ENCODE peak calls at places on chromosome 13, in eight cellular contexts. One of them, this sample, is unnamed.

GRCh38 chr13:114099918-114100445 is 32.4 kb downstream of the RASA3 start:
- DNase-seq in tibial artery: no peak
- DNase-seq in spleen: no peak
- DNase-seq in testis: no peak
- DNase-seq in IMR-90: peak
- DNase-seq in GM23338: peak
- DNase-seq in fibroblast of lung: peak
- DNase-seq in thoracic aorta: no peak
- DNase-seq in this sample: peak

GRCh38 chr13:34779171-34779570 is 162.9 kb upstream of the NBEA start:
- DNase-seq in tibial artery: no peak
- DNase-seq in spleen: no peak
- DNase-seq in testis: no peak
- DNase-seq in IMR-90: no peak
- DNase-seq in GM23338: peak
- DNase-seq in fibroblast of lung: no peak
- DNase-seq in thoracic aorta: no peak
- DNase-seq in this sample: no peak

GRCh38 chr13:53151692-53152421 is 123.2 kb downstream of the OLFM4 start:
- DNase-seq in tibial artery: peak
- DNase-seq in spleen: no peak
- DNase-seq in testis: peak
- DNase-seq in IMR-90: peak
- DNase-seq in GM23338: peak
- DNase-seq in fibroblast of lung: peak
- DNase-seq in thoracic aorta: no peak
- DNase-seq in this sample: no peak

GRCh38 chr13:87889241-87889640 is 218.1 kb downstream of the SLITRK5 start:
- DNase-seq in tibial artery: no peak
- DNase-seq in spleen: no peak
- DNase-seq in testis: no peak
- DNase-seq in IMR-90: no peak
- DNase-seq in GM23338: no peak
- DNase-seq in fibroblast of lung: no peak
- DNase-seq in thoracic aorta: no peak
- DNase-seq in this sample: no peak

GRCh38 chr13:74575729-74576125 is 441.5 kb upstream of the KLF12 start:
- DNase-seq in tibial artery: peak
- DNase-seq in spleen: peak
- DNase-seq in testis: peak
- DNase-seq in IMR-90: peak
- DNase-seq in GM23338: peak
- DNase-seq in fibroblast of lung: peak
- DNase-seq in thoracic aorta: peak
- DNase-seq in this sample: peak

GRCh38 chr13:24218977-24219376 is 58.5 kb downstream of the SPATA13 start:
- DNase-seq in tibial artery: no peak
- DNase-seq in spleen: no peak
- DNase-seq in testis: no peak
- DNase-seq in IMR-90: no peak
- DNase-seq in GM23338: no peak
- DNase-seq in fibroblast of lung: no peak
- DNase-seq in thoracic aorta: no peak
- DNase-seq in this sample: peak

GRCh38 chr13:48818495-48818961 is 157.2 kb upstream of the FNDC3A start:
- DNase-seq in tibial artery: no peak
- DNase-seq in spleen: no peak
- DNase-seq in testis: no peak
- DNase-seq in IMR-90: peak
- DNase-seq in GM23338: peak
- DNase-seq in fibroblast of lung: peak
- DNase-seq in thoracic aorta: no peak
- DNase-seq in this sample: peak

GRCh38 chr13:97723655-97724054 is 229.8 kb upstream of the IPO5 start:
- DNase-seq in tibial artery: no peak
- DNase-seq in spleen: no peak
- DNase-seq in testis: no peak
- DNase-seq in IMR-90: no peak
- DNase-seq in GM23338: no peak
- DNase-seq in fibroblast of lung: no peak
- DNase-seq in thoracic aorta: no peak
- DNase-seq in this sample: no peak

GRCh38 chr13:36965767-36966166 is 33.4 kb downstream of the ALG5 start:
- DNase-seq in tibial artery: no peak
- DNase-seq in spleen: no peak
- DNase-seq in testis: no peak
- DNase-seq in IMR-90: peak
- DNase-seq in GM23338: no peak
- DNase-seq in fibroblast of lung: peak
- DNase-seq in thoracic aorta: no peak
- DNase-seq in this sample: peak

GRCh38 chr13:107461751-107462150 is 753.6 kb downstream of the LIG4 start:
- DNase-seq in tibial artery: no peak
- DNase-seq in spleen: no peak
- DNase-seq in testis: no peak
- DNase-seq in IMR-90: peak
- DNase-seq in GM23338: no peak
- DNase-seq in fibroblast of lung: peak
- DNase-seq in thoracic aorta: no peak
- DNase-seq in this sample: peak

GRCh38 chr13:113142876-113143275 is 15.6 kb upstream of the PROZ start:
- DNase-seq in tibial artery: no peak
- DNase-seq in spleen: no peak
- DNase-seq in testis: peak
- DNase-seq in IMR-90: no peak
- DNase-seq in GM23338: no peak
- DNase-seq in fibroblast of lung: no peak
- DNase-seq in thoracic aorta: no peak
- DNase-seq in this sample: no peak

GRCh38 chr13:109744512-109745051 is 41.8 kb downstream of the IRS2 start:
- DNase-seq in tibial artery: no peak
- DNase-seq in spleen: no peak
- DNase-seq in testis: peak
- DNase-seq in IMR-90: peak
- DNase-seq in GM23338: no peak
- DNase-seq in fibroblast of lung: peak
- DNase-seq in thoracic aorta: no peak
- DNase-seq in this sample: no peak

GRCh38 chr13:85367887-85368286 is 431.3 kb downstream of the SLITRK6 start:
- DNase-seq in tibial artery: no peak
- DNase-seq in spleen: no peak
- DNase-seq in testis: no peak
- DNase-seq in IMR-90: peak
- DNase-seq in GM23338: no peak
- DNase-seq in fibroblast of lung: peak
- DNase-seq in thoracic aorta: no peak
- DNase-seq in this sample: peak

GRCh38 chr13:51919531-51919930 is 57.8 kb downstream of the CCDC70 start:
- DNase-seq in tibial artery: no peak
- DNase-seq in spleen: no peak
- DNase-seq in testis: no peak
- DNase-seq in IMR-90: no peak
- DNase-seq in GM23338: no peak
- DNase-seq in fibroblast of lung: no peak
- DNase-seq in thoracic aorta: no peak
- DNase-seq in this sample: no peak

GRCh38 chr13:98517576-98518310 is 59.2 kb downstream of the STK24 start:
- DNase-seq in tibial artery: no peak
- DNase-seq in spleen: no peak
- DNase-seq in testis: no peak
- DNase-seq in IMR-90: no peak
- DNase-seq in GM23338: no peak
- DNase-seq in fibroblast of lung: no peak
- DNase-seq in thoracic aorta: no peak
- DNase-seq in this sample: no peak

GRCh38 chr13:48400090-48400694 is 12.7 kb downstream of the LPAR6 start:
- DNase-seq in tibial artery: no peak
- DNase-seq in spleen: no peak
- DNase-seq in testis: no peak
- DNase-seq in IMR-90: no peak
- DNase-seq in GM23338: no peak
- DNase-seq in fibroblast of lung: peak
- DNase-seq in thoracic aorta: no peak
- DNase-seq in this sample: peak

GRCh38 chr13:111912453-111912866 is 154.5 kb upstream of the SOX1 start:
- DNase-seq in tibial artery: no peak
- DNase-seq in spleen: peak
- DNase-seq in testis: no peak
- DNase-seq in IMR-90: no peak
- DNase-seq in GM23338: no peak
- DNase-seq in fibroblast of lung: no peak
- DNase-seq in thoracic aorta: no peak
- DNase-seq in this sample: no peak

GRCh38 chr13:90416938-90417337 is 930.5 kb upstream of the MIR17HG start:
- DNase-seq in tibial artery: no peak
- DNase-seq in spleen: no peak
- DNase-seq in testis: no peak
- DNase-seq in IMR-90: no peak
- DNase-seq in GM23338: no peak
- DNase-seq in fibroblast of lung: peak
- DNase-seq in thoracic aorta: no peak
- DNase-seq in this sample: no peak

GRCh38 chr13:71514900-71515598 is 352.0 kb downstream of the DACH1 start:
- DNase-seq in tibial artery: no peak
- DNase-seq in spleen: no peak
- DNase-seq in testis: no peak
- DNase-seq in IMR-90: no peak
- DNase-seq in GM23338: no peak
- DNase-seq in fibroblast of lung: no peak
- DNase-seq in thoracic aorta: no peak
- DNase-seq in this sample: no peak
- TF ChIP-seq CTCF in tibial artery: no peak
- TF ChIP-seq CTCF in spleen: no peak
- TF ChIP-seq CTCF in testis: no peak
- TF ChIP-seq CTCF in IMR-90: no peak
- TF ChIP-seq CTCF in GM23338: no peak
- TF ChIP-seq CTCF in fibroblast of lung: no peak
- TF ChIP-seq CTCF in thoracic aorta: no peak
- TF ChIP-seq CTCF in this sample: no peak

GRCh38 chr13:68050746-68051145 is 820.6 kb upstream of the PCDH9 start:
- DNase-seq in tibial artery: no peak
- DNase-seq in spleen: no peak
- DNase-seq in testis: no peak
- DNase-seq in IMR-90: no peak
- DNase-seq in GM23338: no peak
- DNase-seq in fibroblast of lung: peak
- DNase-seq in thoracic aorta: no peak
- DNase-seq in this sample: no peak

GRCh38 chr13:68048802-68049359 is 818.7 kb upstream of the PCDH9 start:
- DNase-seq in tibial artery: no peak
- DNase-seq in spleen: no peak
- DNase-seq in testis: no peak
- DNase-seq in IMR-90: no peak
- DNase-seq in GM23338: no peak
- DNase-seq in fibroblast of lung: no peak
- DNase-seq in thoracic aorta: no peak
- DNase-seq in this sample: no peak

GRCh38 chr13:68051910-68052309 is 821.8 kb upstream of the PCDH9 start:
- DNase-seq in tibial artery: no peak
- DNase-seq in spleen: no peak
- DNase-seq in testis: no peak
- DNase-seq in IMR-90: no peak
- DNase-seq in GM23338: no peak
- DNase-seq in fibroblast of lung: no peak
- DNase-seq in thoracic aorta: no peak
- DNase-seq in this sample: no peak

GRCh38 chr13:68047889-68048288 is 817.8 kb upstream of the PCDH9 start:
- DNase-seq in tibial artery: no peak
- DNase-seq in spleen: no peak
- DNase-seq in testis: no peak
- DNase-seq in IMR-90: no peak
- DNase-seq in GM23338: peak
- DNase-seq in fibroblast of lung: no peak
- DNase-seq in thoracic aorta: no peak
- DNase-seq in this sample: no peak

DNA sequence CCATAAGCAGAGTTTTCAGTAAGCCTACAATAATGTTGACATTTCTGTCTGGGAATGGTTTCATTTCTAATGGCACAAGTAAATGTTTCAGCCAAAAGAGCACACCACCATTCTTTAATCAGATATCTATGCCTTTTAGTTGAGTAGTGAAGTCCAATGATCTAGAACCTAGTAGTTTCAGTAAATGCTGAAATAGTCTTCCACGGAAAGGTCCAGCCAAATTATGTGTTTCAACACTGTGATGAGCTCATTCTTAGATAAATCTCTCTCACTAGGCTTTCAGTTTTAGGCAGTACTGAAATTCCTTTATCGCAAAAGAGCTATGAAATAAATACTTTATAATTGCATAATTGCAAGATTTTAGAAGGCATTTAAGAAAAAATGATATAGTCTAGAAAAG is 816.8 kb upstream of the PCDH9 start:
- DNase-seq in tibial artery: no peak
- DNase-seq in spleen: no peak
- DNase-seq in testis: no peak
- DNase-seq in IMR-90: no peak
- DNase-seq in GM23338: no peak
- DNase-seq in fibroblast of lung: no peak
- DNase-seq in thoracic aorta: no peak
- DNase-seq in this sample: no peak
- H3K4me3 ChIP-seq in tibial artery: no peak
- H3K4me3 ChIP-seq in spleen: no peak
- H3K4me3 ChIP-seq in testis: no peak
- H3K4me3 ChIP-seq in IMR-90: no peak
- H3K4me3 ChIP-seq in GM23338: no peak
- H3K4me3 ChIP-seq in fibroblast of lung: no peak
- H3K4me3 ChIP-seq in thoracic aorta: no peak
- H3K4me3 ChIP-seq in this sample: no peak

GRCh38 chr13:95752677-95753076 is 75.7 kb downstream of the DNAJC3 start:
- DNase-seq in tibial artery: no peak
- DNase-seq in spleen: no peak
- DNase-seq in testis: no peak
- DNase-seq in IMR-90: no peak
- DNase-seq in GM23338: no peak
- DNase-seq in fibroblast of lung: no peak
- DNase-seq in thoracic aorta: no peak
- DNase-seq in this sample: no peak
- TF ChIP-seq CTCF in tibial artery: no peak
- TF ChIP-seq CTCF in spleen: no peak
- TF ChIP-seq CTCF in testis: no peak
- TF ChIP-seq CTCF in IMR-90: no peak
- TF ChIP-seq CTCF in GM23338: no peak
- TF ChIP-seq CTCF in fibroblast of lung: no peak
- TF ChIP-seq CTCF in thoracic aorta: no peak
- TF ChIP-seq CTCF in this sample: no peak

GRCh38 chr13:29304148-29304547 is 291.3 kb downstream of the SLC7A1 start:
- DNase-seq in tibial artery: no peak
- DNase-seq in spleen: no peak
- DNase-seq in testis: no peak
- DNase-seq in IMR-90: no peak
- DNase-seq in GM23338: no peak
- DNase-seq in fibroblast of lung: no peak
- DNase-seq in thoracic aorta: no peak
- DNase-seq in this sample: no peak

DNA sequence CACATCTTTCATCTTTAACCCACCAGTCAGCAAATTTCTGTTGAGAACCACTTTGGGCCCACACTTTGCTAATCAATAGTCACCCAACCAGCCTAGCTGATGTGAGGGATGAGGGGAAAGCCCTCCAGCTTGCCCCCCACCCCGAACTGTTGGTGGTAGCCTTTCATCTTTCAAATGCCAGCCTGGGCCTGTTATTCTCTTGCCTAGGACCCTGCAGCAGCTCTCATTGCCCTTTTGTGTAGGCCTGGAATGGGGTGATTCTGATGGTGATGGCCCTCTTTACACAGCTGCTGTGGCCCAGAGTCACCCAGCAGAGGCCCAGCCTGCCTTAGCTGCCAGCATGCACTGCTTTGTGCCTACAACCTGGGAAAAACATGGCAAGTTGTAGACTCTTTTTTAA is 294.5 kb downstream of the SLC7A1 start:
- DNase-seq in tibial artery: no peak
- DNase-seq in spleen: no peak
- DNase-seq in testis: no peak
- DNase-seq in IMR-90: no peak
- DNase-seq in GM23338: peak
- DNase-seq in fibroblast of lung: no peak
- DNase-seq in thoracic aorta: no peak
- DNase-seq in this sample: no peak
- H3K4me3 ChIP-seq in tibial artery: no peak
- H3K4me3 ChIP-seq in spleen: no peak
- H3K4me3 ChIP-seq in testis: no peak
- H3K4me3 ChIP-seq in IMR-90: no peak
- H3K4me3 ChIP-seq in GM23338: no peak
- H3K4me3 ChIP-seq in fibroblast of lung: no peak
- H3K4me3 ChIP-seq in thoracic aorta: no peak
- H3K4me3 ChIP-seq in this sample: no peak